ENCODE peak calls at places on chromosomes 12 and 14, in six cellular contexts. One of them, this sample, is unnamed.

GRCh38 chr12:82740129-82741000 is 53.7 kb downstream of the TMTC2 start:
- DNase-seq in neural progenitor cell: no peak
- DNase-seq in mesendoderm: peak
- DNase-seq in heart right ventricle: no peak
- DNase-seq in psoas muscle: no peak
- DNase-seq in CD8-positive, alpha-beta T cell: no peak
- DNase-seq in this sample: no peak

GRCh38 chr12:51527872-51528271 is 63.2 kb upstream of the SCN8A start:
- DNase-seq in heart right ventricle: no peak
- DNase-seq in CD8-positive, alpha-beta T cell: no peak
- DNase-seq in psoas muscle: no peak
- DNase-seq in neural progenitor cell: no peak
- DNase-seq in mesendoderm: no peak
- DNase-seq in this sample: no peak

GRCh38 chr12:49109631-49110172 is 945 bp downstream of the LMBR1L start:
- DNase-seq in CD8-positive, alpha-beta T cell: no peak
- DNase-seq in mesendoderm: no peak
- DNase-seq in neural progenitor cell: no peak
- DNase-seq in heart right ventricle: no peak
- DNase-seq in psoas muscle: no peak
- DNase-seq in this sample: no peak

GRCh38 chr12:95213928-95214327 is 3.3 kb downstream of the FGD6 start:
- DNase-seq in neural progenitor cell: no peak
- DNase-seq in heart right ventricle: no peak
- DNase-seq in psoas muscle: no peak
- DNase-seq in mesendoderm: no peak
- DNase-seq in CD8-positive, alpha-beta T cell: no peak
- DNase-seq in this sample: no peak

GRCh38 chr12:53976172-53976822 is 1.5 kb upstream of the HOTAIR start:
- DNase-seq in psoas muscle: no peak
- DNase-seq in heart right ventricle: no peak
- DNase-seq in CD8-positive, alpha-beta T cell: no peak
- DNase-seq in mesendoderm: peak
- DNase-seq in neural progenitor cell: no peak
- DNase-seq in this sample: no peak

GRCh38 chr12:83434600-83434999 is 747.9 kb downstream of the TMTC2 start:
- DNase-seq in mesendoderm: peak
- DNase-seq in psoas muscle: no peak
- DNase-seq in CD8-positive, alpha-beta T cell: no peak
- DNase-seq in heart right ventricle: no peak
- DNase-seq in neural progenitor cell: no peak
- DNase-seq in this sample: no peak

GRCh38 chr14:20197459-20197858 is 6.8 kb downstream of the OR11G2 start:
- DNase-seq in mesendoderm: no peak
- DNase-seq in neural progenitor cell: no peak
- DNase-seq in CD8-positive, alpha-beta T cell: no peak
- DNase-seq in heart right ventricle: no peak
- DNase-seq in psoas muscle: no peak
- DNase-seq in this sample: no peak

GRCh38 chr12:12365931-12366431 is 9.1 kb downstream of the BORCS5 start:
- DNase-seq in psoas muscle: no peak
- DNase-seq in CD8-positive, alpha-beta T cell: no peak
- DNase-seq in heart right ventricle: no peak
- DNase-seq in mesendoderm: no peak
- DNase-seq in neural progenitor cell: peak
- DNase-seq in this sample: no peak

GRCh38 chr12:78802593-78802992 is 62.0 kb upstream of the SYT1 start:
- DNase-seq in psoas muscle: no peak
- DNase-seq in CD8-positive, alpha-beta T cell: no peak
- DNase-seq in neural progenitor cell: no peak
- DNase-seq in heart right ventricle: no peak
- DNase-seq in mesendoderm: peak
- DNase-seq in this sample: no peak

GRCh38 chr12:106954462-106955376 is 988 bp upstream of the TMEM263 start:
- DNase-seq in heart right ventricle: peak
- DNase-seq in CD8-positive, alpha-beta T cell: no peak
- DNase-seq in neural progenitor cell: peak
- DNase-seq in psoas muscle: peak
- DNase-seq in mesendoderm: no peak
- DNase-seq in this sample: peak

GRCh38 chr12:65845751-65846537 is 21.7 kb downstream of the HMGA2 start:
- DNase-seq in psoas muscle: no peak
- DNase-seq in neural progenitor cell: peak
- DNase-seq in CD8-positive, alpha-beta T cell: no peak
- DNase-seq in mesendoderm: peak
- DNase-seq in heart right ventricle: no peak
- DNase-seq in this sample: no peak

GRCh38 chr14:50061664-50062437 is 54.5 kb downstream of the VCPKMT start:
- DNase-seq in heart right ventricle: no peak
- DNase-seq in psoas muscle: no peak
- DNase-seq in mesendoderm: peak
- DNase-seq in CD8-positive, alpha-beta T cell: peak
- DNase-seq in neural progenitor cell: no peak
- DNase-seq in this sample: no peak

GRCh38 chr14:51443195-51444018 is 203.4 kb downstream of the TMX1 start:
- DNase-seq in CD8-positive, alpha-beta T cell: no peak
- DNase-seq in neural progenitor cell: no peak
- DNase-seq in psoas muscle: no peak
- DNase-seq in mesendoderm: no peak
- DNase-seq in heart right ventricle: no peak
- DNase-seq in this sample: no peak

GRCh38 chr14:75294649-75295033 is 16.0 kb downstream of the FOS start:
- DNase-seq in mesendoderm: peak
- DNase-seq in CD8-positive, alpha-beta T cell: no peak
- DNase-seq in psoas muscle: no peak
- DNase-seq in heart right ventricle: no peak
- DNase-seq in neural progenitor cell: peak
- DNase-seq in this sample: no peak

GRCh38 chr14:52052991-52053390 is 15.9 kb downstream of the NID2 start:
- DNase-seq in neural progenitor cell: no peak
- DNase-seq in CD8-positive, alpha-beta T cell: no peak
- DNase-seq in mesendoderm: no peak
- DNase-seq in psoas muscle: no peak
- DNase-seq in heart right ventricle: no peak
- DNase-seq in this sample: no peak

GRCh38 chr14:38042356-38042755 is 165.3 kb upstream of the SSTR1 start:
- DNase-seq in neural progenitor cell: no peak
- DNase-seq in psoas muscle: no peak
- DNase-seq in heart right ventricle: no peak
- DNase-seq in CD8-positive, alpha-beta T cell: no peak
- DNase-seq in mesendoderm: peak
- DNase-seq in this sample: no peak

GRCh38 chr12:1443421-1444141 is 150.8 kb downstream of the FBXL14 start:
- DNase-seq in neural progenitor cell: no peak
- DNase-seq in heart right ventricle: no peak
- DNase-seq in psoas muscle: no peak
- DNase-seq in CD8-positive, alpha-beta T cell: no peak
- DNase-seq in mesendoderm: no peak
- DNase-seq in this sample: no peak

GRCh38 chr12:52865090-52865944 is 16.5 kb upstream of the KRT78 start:
- DNase-seq in CD8-positive, alpha-beta T cell: no peak
- DNase-seq in heart right ventricle: peak
- DNase-seq in psoas muscle: peak
- DNase-seq in mesendoderm: peak
- DNase-seq in neural progenitor cell: peak
- DNase-seq in this sample: no peak

GRCh38 chr12:45674583-45674982 is 54.9 kb upstream of the ARID2 start:
- DNase-seq in psoas muscle: peak
- DNase-seq in heart right ventricle: peak
- DNase-seq in CD8-positive, alpha-beta T cell: no peak
- DNase-seq in mesendoderm: peak
- DNase-seq in neural progenitor cell: no peak
- DNase-seq in this sample: no peak

GRCh38 chr14:24368215-24368561 is 204 bp downstream of the NFATC4 start:
- DNase-seq in CD8-positive, alpha-beta T cell: no peak
- DNase-seq in neural progenitor cell: peak
- DNase-seq in psoas muscle: no peak
- DNase-seq in mesendoderm: no peak
- DNase-seq in heart right ventricle: no peak
- DNase-seq in this sample: no peak

GRCh38 chr14:30194769-30195168 is 267.1 kb upstream of the PRKD1 start:
- DNase-seq in CD8-positive, alpha-beta T cell: no peak
- DNase-seq in mesendoderm: no peak
- DNase-seq in neural progenitor cell: no peak
- DNase-seq in heart right ventricle: no peak
- DNase-seq in psoas muscle: no peak
- DNase-seq in this sample: no peak

GRCh38 chr12:33828326-33828725 is 194.0 kb upstream of the ALG10 start:
- DNase-seq in heart right ventricle: no peak
- DNase-seq in mesendoderm: no peak
- DNase-seq in CD8-positive, alpha-beta T cell: no peak
- DNase-seq in psoas muscle: no peak
- DNase-seq in neural progenitor cell: no peak
- DNase-seq in this sample: no peak

GRCh38 chr14:85688024-85688423 is 158.1 kb downstream of the FLRT2 start:
- DNase-seq in psoas muscle: no peak
- DNase-seq in heart right ventricle: no peak
- DNase-seq in CD8-positive, alpha-beta T cell: no peak
- DNase-seq in neural progenitor cell: no peak
- DNase-seq in mesendoderm: no peak
- DNase-seq in this sample: no peak

GRCh38 chr14:61511558-61511924 is 183.8 kb upstream of the HIF1A start:
- DNase-seq in mesendoderm: no peak
- DNase-seq in heart right ventricle: no peak
- DNase-seq in neural progenitor cell: no peak
- DNase-seq in psoas muscle: peak
- DNase-seq in CD8-positive, alpha-beta T cell: no peak
- DNase-seq in this sample: no peak

DNA sequence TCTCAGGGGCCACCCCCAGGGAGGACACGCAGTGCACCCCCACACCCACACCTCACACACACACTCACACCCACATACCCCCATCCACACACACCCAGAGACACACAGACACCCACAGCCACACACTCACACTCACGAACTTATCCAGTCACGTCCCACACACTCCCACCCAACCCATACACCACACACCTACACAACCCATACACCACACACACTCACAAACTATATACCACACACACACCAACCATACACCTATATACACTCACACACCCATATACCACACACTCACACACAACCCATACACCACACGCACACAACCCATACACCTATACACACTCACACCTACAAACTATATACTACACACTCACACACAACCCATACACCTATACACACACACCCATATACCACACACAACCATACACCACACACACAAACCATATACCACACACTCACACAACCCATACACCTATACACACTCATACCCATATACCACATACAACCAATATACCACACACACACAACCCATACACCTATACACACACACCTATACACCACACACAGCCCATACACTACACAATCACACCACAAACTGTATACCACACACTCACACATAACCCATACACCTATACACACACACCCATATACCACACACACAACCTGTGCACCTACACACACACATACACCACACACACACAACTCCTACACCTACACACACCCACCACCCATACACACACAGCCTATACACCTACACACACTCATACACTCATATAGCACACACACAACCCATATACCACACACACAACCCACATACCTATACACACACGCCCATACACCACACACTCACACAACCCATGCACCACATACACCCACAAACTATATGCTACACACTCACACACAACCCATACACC is 42.7 kb downstream of the TMEM121 start:
- DNase-seq in mesendoderm: no peak
- DNase-seq in CD8-positive, alpha-beta T cell: no peak
- DNase-seq in neural progenitor cell: no peak
- DNase-seq in heart right ventricle: no peak
- DNase-seq in psoas muscle: no peak
- DNase-seq in this sample: peak
- H3K27ac ChIP-seq in mesendoderm: no peak
- H3K27ac ChIP-seq in CD8-positive, alpha-beta T cell: no peak
- H3K27ac ChIP-seq in neural progenitor cell: no peak
- H3K27ac ChIP-seq in heart right ventricle: no peak
- H3K27ac ChIP-seq in psoas muscle: no peak
- H3K27ac ChIP-seq in this sample: no peak

GRCh38 chr12:56520025-56520810 is 1.4 kb upstream of the RBMS2 start:
- DNase-seq in CD8-positive, alpha-beta T cell: no peak
- DNase-seq in heart right ventricle: no peak
- DNase-seq in psoas muscle: no peak
- DNase-seq in neural progenitor cell: no peak
- DNase-seq in mesendoderm: no peak
- DNase-seq in this sample: no peak
- H3K4me3 ChIP-seq in CD8-positive, alpha-beta T cell: no peak
- H3K4me3 ChIP-seq in heart right ventricle: no peak
- H3K4me3 ChIP-seq in psoas muscle: peak
- H3K4me3 ChIP-seq in neural progenitor cell: no peak
- H3K4me3 ChIP-seq in mesendoderm: no peak
- H3K4me3 ChIP-seq in this sample: peak

GRCh38 chr12:15494329-15495046 is 172.2 kb downstream of the PTPRO start:
- DNase-seq in CD8-positive, alpha-beta T cell: no peak
- DNase-seq in neural progenitor cell: no peak
- DNase-seq in mesendoderm: no peak
- DNase-seq in heart right ventricle: no peak
- DNase-seq in psoas muscle: no peak
- DNase-seq in this sample: no peak
- H3K27ac ChIP-seq in CD8-positive, alpha-beta T cell: no peak
- H3K27ac ChIP-seq in neural progenitor cell: no peak
- H3K27ac ChIP-seq in mesendoderm: no peak
- H3K27ac ChIP-seq in heart right ventricle: no peak
- H3K27ac ChIP-seq in psoas muscle: no peak
- H3K27ac ChIP-seq in this sample: no peak

DNA sequence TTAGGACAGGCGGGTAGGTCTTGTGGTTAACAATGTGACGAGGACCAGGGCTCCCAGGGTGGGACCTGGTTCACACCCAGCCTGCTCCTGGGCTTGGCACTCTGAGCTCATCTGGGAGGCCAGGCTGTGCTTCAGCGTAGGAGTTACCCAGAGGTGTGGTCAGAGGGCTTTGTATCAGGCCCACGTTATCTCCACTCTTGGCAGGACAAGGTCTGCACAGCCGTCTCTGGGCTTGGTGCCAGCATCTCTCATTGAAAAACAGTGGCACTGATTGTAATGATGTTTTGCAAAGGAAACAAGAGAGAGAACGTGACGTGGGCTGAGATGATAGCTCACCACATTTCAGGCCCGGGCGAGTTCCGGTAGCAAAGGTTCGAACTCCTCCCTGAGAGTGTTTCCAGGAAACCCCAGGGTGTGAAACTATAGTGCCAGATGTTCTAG is 227.1 kb downstream of the KTN1 start:
- DNase-seq in neural progenitor cell: no peak
- DNase-seq in psoas muscle: peak
- DNase-seq in CD8-positive, alpha-beta T cell: peak
- DNase-seq in heart right ventricle: peak
- DNase-seq in mesendoderm: no peak
- DNase-seq in this sample: peak
- H3K4me3 ChIP-seq in neural progenitor cell: no peak
- H3K4me3 ChIP-seq in psoas muscle: no peak
- H3K4me3 ChIP-seq in CD8-positive, alpha-beta T cell: no peak
- H3K4me3 ChIP-seq in heart right ventricle: no peak
- H3K4me3 ChIP-seq in mesendoderm: no peak
- H3K4me3 ChIP-seq in this sample: no peak

GRCh38 chr14:69052181-69052601 is 73.1 kb upstream of the ACTN1 start:
- DNase-seq in neural progenitor cell: no peak
- DNase-seq in mesendoderm: no peak
- DNase-seq in CD8-positive, alpha-beta T cell: no peak
- DNase-seq in heart right ventricle: peak
- DNase-seq in psoas muscle: no peak
- DNase-seq in this sample: no peak
- H3K27ac ChIP-seq in neural progenitor cell: no peak
- H3K27ac ChIP-seq in mesendoderm: no peak
- H3K27ac ChIP-seq in CD8-positive, alpha-beta T cell: no peak
- H3K27ac ChIP-seq in heart right ventricle: peak
- H3K27ac ChIP-seq in psoas muscle: peak
- H3K27ac ChIP-seq in this sample: peak